ENCODE peak calls at places on chromosomes 7 and 10, in seven cellular contexts. One of them, this sample, is unnamed. For H3K4me1, the result is how much of the 10 kb centered on the place peaks cover.

GRCh38 chr7:43458746-43459337 is 124.1 kb upstream of the STK17A start:
- DNase-seq in cardiac muscle cell: no peak
- DNase-seq in transverse colon: no peak
- DNase-seq in neural progenitor cell: no peak
- DNase-seq in A549: no peak
- DNase-seq in heart left ventricle: no peak
- DNase-seq in IMR-90: no peak
- DNase-seq in this sample: no peak

GRCh38 chr7:155509725-155510551 is 36.4 kb downstream of the CNPY1 start:
- DNase-seq in cardiac muscle cell: no peak
- DNase-seq in transverse colon: no peak
- DNase-seq in neural progenitor cell: peak
- DNase-seq in A549: no peak
- DNase-seq in heart left ventricle: no peak
- DNase-seq in IMR-90: no peak
- DNase-seq in this sample: no peak

GRCh38 chr7:99631311-99632109 is 14.8 kb downstream of the ZSCAN25 start:
- DNase-seq in cardiac muscle cell: peak
- DNase-seq in transverse colon: no peak
- DNase-seq in neural progenitor cell: peak
- DNase-seq in A549: peak
- DNase-seq in heart left ventricle: no peak
- DNase-seq in IMR-90: peak
- DNase-seq in this sample: peak

GRCh38 chr7:122140918-122141317 is 3.1 kb downstream of the AASS start:
- DNase-seq in cardiac muscle cell: no peak
- DNase-seq in transverse colon: no peak
- DNase-seq in neural progenitor cell: no peak
- DNase-seq in A549: no peak
- DNase-seq in heart left ventricle: no peak
- DNase-seq in IMR-90: no peak
- DNase-seq in this sample: peak

GRCh38 chr7:128174391-128174790 is 66.7 kb upstream of the LEP start:
- DNase-seq in cardiac muscle cell: no peak
- DNase-seq in transverse colon: no peak
- DNase-seq in neural progenitor cell: no peak
- DNase-seq in A549: no peak
- DNase-seq in heart left ventricle: no peak
- DNase-seq in IMR-90: no peak
- DNase-seq in this sample: no peak

GRCh38 chr7:42035205-42035604 is 201.8 kb downstream of the GLI3 start:
- DNase-seq in cardiac muscle cell: peak
- DNase-seq in transverse colon: no peak
- DNase-seq in neural progenitor cell: no peak
- DNase-seq in A549: no peak
- DNase-seq in heart left ventricle: no peak
- DNase-seq in IMR-90: peak
- DNase-seq in this sample: no peak

GRCh38 chr7:121187676-121188075 is 141.1 kb upstream of the WNT16 start:
- DNase-seq in cardiac muscle cell: peak
- DNase-seq in transverse colon: no peak
- DNase-seq in neural progenitor cell: no peak
- DNase-seq in A549: no peak
- DNase-seq in heart left ventricle: no peak
- DNase-seq in IMR-90: peak
- DNase-seq in this sample: no peak

GRCh38 chr10:74901867-74902439 is 75.6 kb downstream of the KAT6B start:
- DNase-seq in cardiac muscle cell: no peak
- DNase-seq in transverse colon: no peak
- DNase-seq in neural progenitor cell: no peak
- DNase-seq in A549: no peak
- DNase-seq in heart left ventricle: no peak
- DNase-seq in IMR-90: no peak
- DNase-seq in this sample: no peak

GRCh38 chr10:60518745-60519144 is 129.1 kb upstream of the ANK3 start:
- DNase-seq in cardiac muscle cell: no peak
- DNase-seq in transverse colon: no peak
- DNase-seq in neural progenitor cell: no peak
- DNase-seq in A549: no peak
- DNase-seq in heart left ventricle: no peak
- DNase-seq in IMR-90: no peak
- DNase-seq in this sample: no peak

GRCh38 chr7:33781167-33781566 is 124.2 kb upstream of the BMPER start:
- DNase-seq in cardiac muscle cell: no peak
- DNase-seq in transverse colon: no peak
- DNase-seq in neural progenitor cell: no peak
- DNase-seq in A549: no peak
- DNase-seq in heart left ventricle: no peak
- DNase-seq in IMR-90: no peak
- DNase-seq in this sample: no peak

GRCh38 chr10:119515511-119516045 is 26.9 kb downstream of the RGS10 start:
- DNase-seq in cardiac muscle cell: no peak
- DNase-seq in transverse colon: no peak
- DNase-seq in neural progenitor cell: no peak
- DNase-seq in A549: no peak
- DNase-seq in heart left ventricle: no peak
- DNase-seq in IMR-90: no peak
- DNase-seq in this sample: no peak

GRCh38 chr10:17023386-17024298 is 106.0 kb downstream of the CUBN start:
- DNase-seq in cardiac muscle cell: peak
- DNase-seq in transverse colon: peak
- DNase-seq in neural progenitor cell: peak
- DNase-seq in A549: peak
- DNase-seq in heart left ventricle: peak
- DNase-seq in IMR-90: peak
- DNase-seq in this sample: peak

GRCh38 chr7:55308186-55308929 is 56.8 kb upstream of the LANCL2 start:
- DNase-seq in cardiac muscle cell: peak
- DNase-seq in transverse colon: no peak
- DNase-seq in neural progenitor cell: no peak
- DNase-seq in A549: no peak
- DNase-seq in heart left ventricle: no peak
- DNase-seq in IMR-90: peak
- DNase-seq in this sample: peak

GRCh38 chr7:157688439-157689268 is 351.9 kb downstream of the DNAJB6 start:
- DNase-seq in cardiac muscle cell: no peak
- DNase-seq in transverse colon: no peak
- DNase-seq in neural progenitor cell: peak
- DNase-seq in A549: no peak
- DNase-seq in heart left ventricle: no peak
- DNase-seq in IMR-90: no peak
- DNase-seq in this sample: no peak

GRCh38 chr7:16399265-16399801 is 22.0 kb downstream of the CRPPA start:
- DNase-seq in cardiac muscle cell: peak
- DNase-seq in transverse colon: no peak
- DNase-seq in neural progenitor cell: no peak
- DNase-seq in A549: no peak
- DNase-seq in heart left ventricle: no peak
- DNase-seq in IMR-90: peak
- DNase-seq in this sample: no peak

GRCh38 chr7:136976504-136977251 is 108.2 kb downstream of the CHRM2 start:
- DNase-seq in cardiac muscle cell: no peak
- DNase-seq in transverse colon: no peak
- DNase-seq in neural progenitor cell: no peak
- DNase-seq in A549: no peak
- DNase-seq in heart left ventricle: no peak
- DNase-seq in IMR-90: peak
- DNase-seq in this sample: no peak

GRCh38 chr10:34405611-34406462 is 409.3 kb downstream of the PARD3 start:
- DNase-seq in cardiac muscle cell: peak
- DNase-seq in transverse colon: no peak
- DNase-seq in neural progenitor cell: no peak
- DNase-seq in A549: no peak
- DNase-seq in heart left ventricle: no peak
- DNase-seq in IMR-90: peak
- DNase-seq in this sample: peak

GRCh38 chr7:69545175-69545574 is 53.1 kb upstream of the AUTS2 start:
- DNase-seq in cardiac muscle cell: no peak
- DNase-seq in transverse colon: no peak
- DNase-seq in neural progenitor cell: no peak
- DNase-seq in A549: no peak
- DNase-seq in heart left ventricle: no peak
- DNase-seq in IMR-90: no peak
- DNase-seq in this sample: no peak

GRCh38 chr10:6721964-6722615 is 142.0 kb upstream of the PRKCQ start:
- DNase-seq in cardiac muscle cell: peak
- DNase-seq in transverse colon: no peak
- DNase-seq in neural progenitor cell: no peak
- DNase-seq in A549: peak
- DNase-seq in heart left ventricle: no peak
- DNase-seq in IMR-90: peak
- DNase-seq in this sample: peak

GRCh38 chr10:133520193-133520738 is 6.9 kb upstream of the CYP2E1 start:
- DNase-seq in cardiac muscle cell: peak
- DNase-seq in transverse colon: peak
- DNase-seq in neural progenitor cell: peak
- DNase-seq in A549: peak
- DNase-seq in heart left ventricle: peak
- DNase-seq in IMR-90: peak
- DNase-seq in this sample: no peak

GRCh38 chr10:6108631-6109443 is 20.0 kb downstream of the RBM17 start:
- DNase-seq in cardiac muscle cell: peak
- DNase-seq in transverse colon: no peak
- DNase-seq in neural progenitor cell: peak
- DNase-seq in A549: peak
- DNase-seq in heart left ventricle: no peak
- DNase-seq in IMR-90: peak
- DNase-seq in this sample: peak

GRCh38 chr10:75400163-75400768 is 1.3 kb downstream of the ZNF503 start:
- DNase-seq in cardiac muscle cell: peak
- DNase-seq in transverse colon: no peak
- DNase-seq in neural progenitor cell: peak
- DNase-seq in A549: peak
- DNase-seq in heart left ventricle: peak
- DNase-seq in IMR-90: no peak
- DNase-seq in this sample: no peak

GRCh38 chr7:150756858-150757257 is 19.6 kb downstream of the GIMAP5 start:
- DNase-seq in cardiac muscle cell: no peak
- DNase-seq in transverse colon: no peak
- DNase-seq in neural progenitor cell: peak
- DNase-seq in A549: no peak
- DNase-seq in heart left ventricle: no peak
- DNase-seq in IMR-90: no peak
- DNase-seq in this sample: no peak
- TF ChIP-seq CTCF in cardiac muscle cell: no peak
- TF ChIP-seq CTCF in transverse colon: peak
- TF ChIP-seq CTCF in neural progenitor cell: peak
- TF ChIP-seq CTCF in A549: peak
- TF ChIP-seq CTCF in heart left ventricle: peak
- TF ChIP-seq CTCF in IMR-90: peak
- TF ChIP-seq CTCF in this sample: peak

GRCh38 chr7:95577137-95577536 is 19.2 kb downstream of the PDK4 start:
- DNase-seq in cardiac muscle cell: no peak
- DNase-seq in transverse colon: no peak
- DNase-seq in neural progenitor cell: no peak
- DNase-seq in A549: peak
- DNase-seq in heart left ventricle: no peak
- DNase-seq in IMR-90: no peak
- DNase-seq in this sample: peak
- H3K27ac ChIP-seq in cardiac muscle cell: no peak
- H3K27ac ChIP-seq in transverse colon: no peak
- H3K27ac ChIP-seq in neural progenitor cell: no peak
- H3K27ac ChIP-seq in A549: no peak
- H3K27ac ChIP-seq in heart left ventricle: no peak
- H3K27ac ChIP-seq in IMR-90: no peak
- H3K27ac ChIP-seq in this sample: no peak

GRCh38 chr10:31013331-31013730 is 18.3 kb downstream of the ZNF438 start:
- DNase-seq in cardiac muscle cell: no peak
- DNase-seq in transverse colon: no peak
- DNase-seq in neural progenitor cell: no peak
- DNase-seq in A549: no peak
- DNase-seq in heart left ventricle: no peak
- DNase-seq in IMR-90: no peak
- DNase-seq in this sample: no peak
- H3K4me1 ChIP-seq in cardiac muscle cell: under half
- H3K4me1 ChIP-seq in transverse colon: under half
- H3K4me1 ChIP-seq in neural progenitor cell: under half
- H3K4me1 ChIP-seq in A549: under half
- H3K4me1 ChIP-seq in heart left ventricle: under half
- H3K4me1 ChIP-seq in IMR-90: under half
- H3K4me1 ChIP-seq in this sample: under half

GRCh38 chr7:101244385-101245146 is at the start of gene FIS1:
- DNase-seq in cardiac muscle cell: peak
- DNase-seq in transverse colon: peak
- DNase-seq in neural progenitor cell: peak
- DNase-seq in A549: peak
- DNase-seq in heart left ventricle: peak
- DNase-seq in IMR-90: peak
- DNase-seq in this sample: peak
- TF ChIP-seq CTCF in cardiac muscle cell: no peak
- TF ChIP-seq CTCF in transverse colon: peak
- TF ChIP-seq CTCF in neural progenitor cell: peak
- TF ChIP-seq CTCF in A549: peak
- TF ChIP-seq CTCF in heart left ventricle: peak
- TF ChIP-seq CTCF in IMR-90: no peak
- TF ChIP-seq CTCF in this sample: no peak

DNA sequence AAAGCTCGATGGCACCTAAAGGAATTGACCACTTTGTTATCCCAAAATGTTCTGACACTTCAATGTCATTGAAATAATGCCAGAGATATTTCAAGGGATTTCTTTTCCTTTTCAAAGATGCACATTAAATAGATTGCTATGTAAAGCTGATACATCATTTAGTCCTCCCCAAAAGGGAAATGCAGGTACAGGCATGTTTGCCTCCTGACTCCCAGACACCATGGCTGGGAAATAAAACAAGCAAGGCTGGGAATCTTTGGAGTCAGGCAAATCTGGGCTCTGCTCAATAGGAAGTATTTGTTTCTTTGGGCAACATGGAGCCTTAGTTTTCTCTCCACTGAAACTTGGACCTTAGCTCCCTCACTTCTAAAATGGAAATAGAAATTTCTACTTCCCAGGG is 230.8 kb upstream of the LRRTM3 start:
- DNase-seq in cardiac muscle cell: no peak
- DNase-seq in transverse colon: no peak
- DNase-seq in neural progenitor cell: no peak
- DNase-seq in A549: no peak
- DNase-seq in heart left ventricle: no peak
- DNase-seq in IMR-90: no peak
- DNase-seq in this sample: peak
- H3K27ac ChIP-seq in cardiac muscle cell: no peak
- H3K27ac ChIP-seq in transverse colon: no peak
- H3K27ac ChIP-seq in neural progenitor cell: no peak
- H3K27ac ChIP-seq in A549: no peak
- H3K27ac ChIP-seq in heart left ventricle: no peak
- H3K27ac ChIP-seq in IMR-90: no peak
- H3K27ac ChIP-seq in this sample: no peak